ENCODE peak calls at places on chromosomes 3 and 15, in nine cellular contexts. J, V, R, K, U, T, I, Z and E are unnamed samples.

GRCh38 chr3:174776636-174777035 is 82.5 kb upstream of the NAALADL2 start:
- DNase-seq in U (no peak), K (no peak), I (no peak), V (no peak), R (no peak), Z (no peak), T (no peak), J (no peak), E (no peak)

GRCh38 chr3:112293368-112294321 is at the start of gene SLC9C1:
- DNase-seq in V (peak), R (no peak), K (no peak), I (peak), U (no peak), J (peak), T (no peak), Z (peak), E (peak)

GRCh38 chr3:14548321-14548729 is 8.2 kb upstream of the GRIP2 start:
- DNase-seq in J (peak), V (no peak), T (peak), I (peak), U (peak), K (peak), Z (peak), R (peak), E (peak)

GRCh38 chr3:190269096-190269495 is 53.1 kb downstream of the CLDN1 start:
- DNase-seq in R (no peak), U (no peak), K (no peak), J (no peak), I (no peak), V (no peak), T (no peak), Z (no peak), E (no peak)

GRCh38 chr3:187011915-187012314 is 81.6 kb downstream of the ST6GAL1 start:
- DNase-seq in I (no peak), K (no peak), V (no peak), U (no peak), Z (no peak), T (no peak), J (no peak), R (no peak), E (no peak)

GRCh38 chr15:47404877-47405276 is 312.4 kb upstream of the SEMA6D start:
- DNase-seq in Z (no peak), U (no peak), I (no peak), T (no peak), V (no peak), R (no peak), K (no peak), J (no peak), E (no peak)

GRCh38 chr3:172170841-172171240 is 131.5 kb downstream of the FNDC3B start:
- DNase-seq in I (no peak), V (no peak), J (no peak), K (no peak), T (no peak), Z (no peak), R (no peak), U (no peak), E (no peak)

GRCh38 chr3:127816783-127817182 is 5.5 kb downstream of the MGLL start:
- DNase-seq in V (no peak), Z (no peak), T (no peak), K (no peak), R (peak), I (no peak), J (no peak), U (no peak), E (no peak)

GRCh38 chr15:81830520-81830919 is 215.3 kb downstream of the MEX3B start:
- DNase-seq in V (no peak), K (no peak), U (no peak), T (no peak), R (no peak), Z (no peak), J (no peak), I (no peak), E (no peak)

GRCh38 chr3:54988302-54989022 is 60.6 kb upstream of the LRTM1 start:
- DNase-seq in K (no peak), Z (peak), U (no peak), I (no peak), T (no peak), J (peak), R (peak), V (peak), E (no peak)

GRCh38 chr15:84840741-84841429 is 23.7 kb downstream of the ALPK3 start:
- DNase-seq in K (no peak), T (peak), J (no peak), Z (peak), I (no peak), R (no peak), V (peak), U (no peak), E (no peak)

GRCh38 chr15:94532226-94532625 is 300.9 kb downstream of the MCTP2 start:
- DNase-seq in V (no peak), I (no peak), T (no peak), Z (no peak), K (no peak), J (no peak), R (no peak), U (no peak), E (no peak)

GRCh38 chr15:28873585-28874139 is 12.1 kb upstream of the APBA2 start:
- DNase-seq in U (no peak), V (no peak), R (no peak), K (no peak), T (no peak), J (no peak), I (peak), Z (no peak), E (no peak)

GRCh38 chr3:10308678-10309077 is 12.2 kb downstream of the SEC13 start:
- DNase-seq in J (no peak), K (no peak), Z (no peak), U (no peak), R (no peak), V (no peak), T (no peak), I (no peak), E (no peak)

GRCh38 chr3:156964562-156964961 is 138.4 kb downstream of the LEKR1 start:
- DNase-seq in J (no peak), U (no peak), Z (no peak), I (no peak), V (peak), K (no peak), T (no peak), R (no peak), E (no peak)

GRCh38 chr3:78988324-78988723 is 779.5 kb downstream of the ROBO1 start:
- DNase-seq in J (no peak), V (no peak), Z (peak), K (no peak), I (no peak), U (no peak), T (no peak), R (no peak), E (no peak)

GRCh38 chr3:66495633-66496032 is 5.2 kb downstream of the LRIG1 start:
- DNase-seq in I (no peak), Z (no peak), R (no peak), T (no peak), K (no peak), U (no peak), V (no peak), J (no peak), E (no peak)

GRCh38 chr3:59884409-59884808 is 834.6 kb upstream of the CFAP20DC start:
- DNase-seq in J (no peak), R (no peak), U (no peak), Z (no peak), T (no peak), I (no peak), V (no peak), K (no peak), E (no peak)

GRCh38 chr3:65318231-65318630 is 630.4 kb upstream of the ADAMTS9 start:
- DNase-seq in J (no peak), V (no peak), R (no peak), T (no peak), K (no peak), I (no peak), Z (no peak), U (no peak), E (no peak)

DNA sequence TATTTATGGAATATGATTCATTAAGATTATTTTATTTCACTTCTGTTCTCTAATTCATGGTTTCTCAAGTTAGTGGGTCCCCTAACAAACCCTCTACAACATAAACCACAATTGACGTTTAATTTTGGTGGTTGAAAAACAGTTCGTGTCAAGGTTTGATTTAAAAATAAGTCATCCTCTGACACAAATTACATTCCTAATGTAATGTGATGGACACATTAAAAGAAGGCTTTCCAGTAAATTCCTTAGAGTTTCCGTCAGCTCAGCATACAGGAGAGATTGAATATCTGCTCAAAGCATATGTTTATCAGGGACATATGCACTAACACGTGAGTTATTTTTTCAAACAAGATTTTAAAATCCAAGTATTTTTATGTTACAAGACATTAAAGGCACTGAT is 626.5 kb upstream of the ADAMTS9 start:
- DNase-seq in I (no peak), J (no peak), U (no peak), Z (no peak), V (no peak), K (no peak), R (no peak), T (no peak), E (no peak)
- H3K4me3 ChIP-seq in I (no peak), J (no peak), U (no peak), Z (no peak), V (no peak), K (no peak), R (no peak), T (no peak), E (no peak)

DNA sequence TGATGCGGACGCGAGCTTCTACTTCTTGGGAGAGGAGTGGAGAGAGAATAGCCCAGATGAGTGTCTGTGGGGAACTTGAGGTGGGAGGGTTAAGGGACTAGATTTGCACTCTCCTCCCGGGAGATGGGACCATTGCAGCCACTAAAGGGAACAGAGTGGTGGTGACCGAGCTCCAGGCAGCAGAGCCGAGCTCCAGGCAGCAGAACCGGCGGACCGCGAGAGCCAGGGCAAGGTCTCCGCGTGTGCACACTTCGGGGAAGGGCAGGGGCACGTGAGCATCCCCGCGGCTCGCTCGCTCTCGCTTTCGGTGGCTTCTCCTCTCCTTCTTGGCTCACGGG is 1.1 kb downstream of the IGDCC3 start:
- DNase-seq in K (no peak), I (no peak), U (no peak), T (no peak), Z (no peak), J (no peak), V (no peak), R (no peak), E (no peak)
- H3K4me3 ChIP-seq in K (no peak), I (peak), U (peak), T (peak), Z (peak), J (peak), V (peak), R (peak), E (no peak)

DNA sequence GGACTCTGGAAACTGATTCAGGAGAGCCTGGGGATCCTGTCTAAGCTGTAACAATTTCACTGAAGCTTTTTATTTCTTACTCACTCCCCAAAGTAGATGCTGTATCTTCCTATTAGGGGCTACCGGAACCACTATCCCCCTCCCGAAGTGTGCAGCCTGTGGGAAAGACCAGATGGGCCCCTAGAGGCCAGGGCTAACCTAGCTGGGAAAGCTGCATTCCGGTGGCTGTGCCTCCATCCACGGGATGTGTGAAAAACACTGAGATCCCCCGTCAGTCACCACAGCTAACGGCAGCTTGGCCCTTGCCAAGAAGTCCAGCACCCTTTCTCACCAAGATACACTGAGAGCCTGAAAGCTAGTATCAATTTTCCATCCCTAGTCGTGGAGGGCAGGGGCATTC is 3.1 kb downstream of the SSUH2 start:
- DNase-seq in J (no peak), Z (no peak), R (no peak), U (no peak), K (no peak), T (no peak), I (no peak), V (no peak), E (no peak)
- H3K4me3 ChIP-seq in J (no peak), Z (no peak), R (no peak), U (no peak), K (no peak), T (no peak), I (no peak), V (no peak), E (no peak)

GRCh38 chr3:195914648-195915473 is 6.5 kb upstream of the TNK2 start:
- DNase-seq in V (peak), K (peak), J (peak), Z (peak), I (peak), R (peak), T (peak), U (peak), E (peak)
- H3K4me3 ChIP-seq in V (peak), K (no peak), J (no peak), Z (no peak), I (no peak), R (no peak), T (peak), U (no peak), E (no peak)

GRCh38 chr3:57098418-57099310 is 38.2 kb downstream of the SPATA12 start:
- DNase-seq in V (no peak), I (no peak), U (no peak), T (no peak), K (no peak), R (no peak), J (no peak), Z (no peak), E (no peak)
- H3K4me3 ChIP-seq in V (no peak), I (no peak), U (no peak), T (no peak), K (no peak), R (no peak), J (no peak), Z (no peak), E (no peak)

GRCh38 chr3:119194237-119195150 is 21.1 kb downstream of the UPK1B start:
- DNase-seq in R (no peak), U (no peak), J (no peak), V (no peak), K (no peak), I (no peak), Z (peak), T (no peak), E (no peak)
- H3K4me3 ChIP-seq in R (no peak), U (no peak), J (no peak), V (no peak), K (no peak), I (no peak), Z (no peak), T (no peak), E (no peak)